ENCODE peak calls at places on chromosomes 6 and 20, in eight cellular contexts. J is iris pigment epithelial cell; X is ELF-1; Z is stimulated activated CD8-positive, alpha-beta memory T cell treated with anti-CD3 and anti-CD28 coated beads, Interleukin-15, amount 100 ng/mL, for 4 hours; A is stimulated activated CD4-positive, alpha-beta T cell treated with anti-CD3 and anti-CD28 coated beads, Interleukin-2, amount 100 ng/mL, for 48 hours; L is neuronal stem cell; R is ACHN; P is activated CD8-positive, alpha-beta T cell treated with anti-CD3 and anti-CD28 coated beads for 36 hours. C is an unnamed sample.

GRCh38 chr20:39775110-39775509 is 813.0 kb downstream of the DHX35 start:
- DNase-seq in Z (no peak), L (no peak), A (no peak), J (peak), P (no peak), X (no peak), R (no peak), C (peak)

GRCh38 chr6:166960609-166960978 is 4.2 kb upstream of the RNASET2 start:
- DNase-seq in P (no peak), J (no peak), A (no peak), X (no peak), Z (no peak), R (no peak), L (no peak), C (no peak)

GRCh38 chr6:147161253-147161973 is 42.8 kb upstream of the STXBP5 start:
- DNase-seq in L (no peak), P (no peak), X (no peak), J (no peak), R (no peak), Z (no peak), A (no peak), C (no peak)

GRCh38 chr6:166460473-166461437 is 78.0 kb upstream of the MPC1 start:
- DNase-seq in J (peak), P (no peak), R (no peak), Z (no peak), L (no peak), A (no peak), X (no peak), C (no peak)

GRCh38 chr6:126071000-126071647 is 84.8 kb downstream of the TRMT11 start:
- DNase-seq in A (no peak), Z (no peak), L (no peak), X (no peak), J (no peak), P (no peak), R (no peak), C (no peak)

GRCh38 chr20:38973546-38974120 is 11.5 kb downstream of the DHX35 start:
- DNase-seq in A (no peak), L (no peak), J (peak), X (no peak), R (no peak), Z (no peak), P (no peak), C (peak)

GRCh38 chr20:4661191-4661590 is 60.5 kb upstream of the PRND start:
- DNase-seq in R (no peak), P (peak), A (no peak), L (no peak), X (no peak), Z (no peak), J (no peak), C (no peak)

GRCh38 chr6:106103728-106104109 is 17.6 kb downstream of the PRDM1 start:
- DNase-seq in A (no peak), P (peak), X (no peak), J (no peak), L (no peak), Z (no peak), R (no peak), C (no peak)

GRCh38 chr6:151004415-151005024 is 139.0 kb downstream of the MTHFD1L start:
- DNase-seq in A (no peak), J (peak), P (no peak), X (no peak), Z (no peak), L (no peak), R (no peak), C (no peak)

GRCh38 chr6:127119361-127120108 is 1.1 kb downstream of the RSPO3 start:
- DNase-seq in A (peak), L (peak), P (peak), Z (no peak), X (peak), R (peak), J (no peak), C (no peak)

GRCh38 chr20:35598476-35598875 is 17.2 kb upstream of the SPAG4 start:
- DNase-seq in L (no peak), X (no peak), A (no peak), P (no peak), Z (no peak), R (no peak), J (no peak), C (no peak)

GRCh38 chr20:38885357-38885756 is 40.9 kb upstream of the FAM83D start:
- DNase-seq in J (no peak), L (no peak), Z (no peak), A (no peak), R (no peak), X (no peak), P (no peak), C (no peak)

GRCh38 chr20:4956200-4956810 is 45.0 kb downstream of the SLC23A2 start:
- DNase-seq in Z (no peak), A (no peak), X (no peak), J (peak), L (peak), P (no peak), R (peak), C (peak)

GRCh38 chr20:32521780-32522524 is 63.2 kb downstream of the NOL4L start:
- DNase-seq in R (peak), P (peak), L (peak), J (peak), X (peak), A (peak), Z (no peak), C (peak)

GRCh38 chr6:152746172-152746553 is 4.4 kb upstream of the VIP start:
- DNase-seq in L (no peak), X (no peak), P (no peak), A (no peak), R (no peak), Z (no peak), J (peak), C (no peak)

GRCh38 chr6:31545291-31545690 is 1.1 kb downstream of the ATP6V1G2 start:
- DNase-seq in A (no peak), Z (no peak), P (no peak), R (no peak), J (no peak), X (no peak), L (no peak), C (no peak)

GRCh38 chr20:63434599-63435378 is 37.7 kb downstream of the KCNQ2 start:
- DNase-seq in Z (peak), R (peak), A (peak), X (peak), J (peak), L (peak), P (peak), C (peak)